ENCODE peak calls at places on chromosomes 16 and 17, in nine cellular contexts. N is D341Med, K is fibroblast of villous mesenchyme, A is ovary, B is fibroblast of the conjunctiva, W is esophagus squamous epithelium, H is tibial artery, D is anterior cingulate cortex, C is AG09309. X is an unnamed sample.

GRCh38 chr16:80250376-80250775 is 290.4 kb upstream of the DYNLRB2 start:
- DNase-seq in N (no peak), K (no peak), A (no peak), B (no peak), W (no peak), H (no peak), D (no peak), C (no peak), X (no peak)

GRCh38 chr17:74324521-74324920 is 1.5 kb upstream of the KIF19 start:
- DNase-seq in N (no peak), K (no peak), A (no peak), B (no peak), W (no peak), H (no peak), D (no peak), C (no peak), X (no peak)

GRCh38 chr16:85432606-85433005 is 180.5 kb upstream of the GSE1 start:
- DNase-seq in N (no peak), K (no peak), A (no peak), B (no peak), W (no peak), H (no peak), D (no peak), C (no peak), X (no peak)

GRCh38 chr16:71352466-71352865 is 6.1 kb upstream of the CALB2 start:
- DNase-seq in N (no peak), K (no peak), A (no peak), B (no peak), W (no peak), H (no peak), D (no peak), C (no peak), X (no peak)

GRCh38 chr17:41231731-41232130 is 518 bp upstream of the KRTAP9-3 start:
- DNase-seq in N (no peak), K (no peak), A (no peak), B (no peak), W (no peak), H (no peak), D (no peak), C (no peak), X (no peak)

GRCh38 chr17:57408064-57408811 is 151.9 kb downstream of the MSI2 start:
- DNase-seq in N (peak; percentile 78), K (no peak), A (no peak), B (no peak), W (no peak), H (no peak), D (no peak), C (no peak), X (no peak)

GRCh38 chr16:46976550-46976949 is 3.1 kb upstream of the DNAJA2 start:
- DNase-seq in N (no peak), K (no peak), A (no peak), B (no peak), W (no peak), H (no peak), D (no peak), C (no peak), X (no peak)

GRCh38 chr17:37543527-37544122 is 53.9 kb downstream of the DUSP14 start:
- DNase-seq in N (no peak), K (peak; percentile 44), A (no peak), B (no peak), W (no peak), H (no peak), D (no peak), C (peak; percentile 64), X (no peak)

GRCh38 chr17:66240630-66241029 is 11.4 kb upstream of the APOH start:
- DNase-seq in N (no peak), K (peak; percentile 15), A (no peak), B (no peak), W (no peak), H (no peak), D (no peak), C (peak; percentile 24), X (no peak)

GRCh38 chr17:2195729-2196128 is 107.9 kb downstream of the SMG6 start:
- DNase-seq in N (no peak), K (no peak), A (no peak), B (no peak), W (no peak), H (no peak), D (no peak), C (no peak), X (no peak)

GRCh38 chr17:63693411-63694113 is 6.4 kb downstream of the LIMD2 start:
- DNase-seq in N (no peak), K (no peak), A (no peak), B (no peak), W (no peak), H (no peak), D (no peak), C (no peak), X (no peak)

GRCh38 chr16:77998350-77999023 is 23.9 kb upstream of the CLEC3A start:
- DNase-seq in N (no peak), K (no peak), A (no peak), B (no peak), W (no peak), H (no peak), D (no peak), C (no peak), X (no peak)

GRCh38 chr17:58786586-58787295 is 31.1 kb downstream of the PPM1E start:
- DNase-seq in N (no peak), K (peak; percentile 75), A (no peak), B (peak; percentile 72), W (no peak), H (no peak), D (no peak), C (peak; percentile 45), X (no peak)

GRCh38 chr17:77923776-77924513 is 34.6 kb upstream of the TNRC6C start:
- DNase-seq in N (no peak), K (no peak), A (no peak), B (no peak), W (no peak), H (no peak), D (no peak), C (no peak), X (no peak)

GRCh38 chr16:87817910-87818309 is 51.4 kb downstream of the SLC7A5 start:
- DNase-seq in N (no peak), K (no peak), A (no peak), B (no peak), W (no peak), H (no peak), D (no peak), C (no peak), X (no peak)

GRCh38 chr16:12881771-12882170 is 19.6 kb upstream of the SHISA9 start:
- DNase-seq in N (no peak), K (no peak), A (no peak), B (no peak), W (no peak), H (no peak), D (no peak), C (no peak), X (no peak)

GRCh38 chr17:28173071-28173561 is 130.6 kb downstream of the NLK start:
- DNase-seq in N (no peak), K (peak; percentile 90), A (no peak), B (no peak), W (no peak), H (no peak), D (no peak), C (no peak), X (no peak)

GRCh38 chr17:75814900-75815373 is 29.3 kb downstream of the UNC13D start:
- DNase-seq in N (peak; percentile 37), K (peak; percentile 51), A (peak; percentile 22), B (peak; percentile 31), W (no peak), H (no peak), D (no peak), C (peak; percentile 23), X (no peak)

GRCh38 chr17:80826955-80827645 is 164.5 kb upstream of the CHMP6 start:
- DNase-seq in N (no peak), K (peak; percentile 92), A (no peak), B (peak; percentile 86), W (no peak), H (peak; percentile 87), D (peak; percentile 60), C (peak; percentile 94), X (peak; percentile 68)

GRCh38 chr17:35894206-35894605 is 14.0 kb upstream of the CCL5 start:
- DNase-seq in N (no peak), K (no peak), A (no peak), B (no peak), W (no peak), H (no peak), D (no peak), C (no peak), X (no peak)

GRCh38 chr16:14193316-14193871 is 122.3 kb downstream of the MRTFB start:
- DNase-seq in N (no peak), K (no peak), A (no peak), B (no peak), W (no peak), H (no peak), D (no peak), C (no peak), X (no peak)

X was measured in NCI-H1694.